ENCODE peak calls at places on chromosomes 2 and 18, in seven cellular contexts. R is endothelial cell; A is esophagus squamous epithelium; F is sigmoid colon; V is lung; Y is AG09319; B is CD8-positive, alpha-beta T cell. P is an unnamed sample.

GRCh38 chr2:149084924-149085795 is 46.7 kb downstream of the LYPD6B start:
- DNase-seq in Y (no peak), F (no peak), R (no peak), V (no peak), A (no peak), B (no peak), P (no peak)

GRCh38 chr2:127158614-127159290 is 51.8 kb upstream of the BIN1 start:
- DNase-seq in A (no peak), R (no peak), F (peak), Y (no peak), B (no peak), V (no peak), P (no peak)

GRCh38 chr2:147636238-147636887 is 208.5 kb upstream of the ACVR2A start:
- DNase-seq in V (no peak), Y (peak), B (no peak), F (no peak), R (no peak), A (no peak), P (no peak)

GRCh38 chr18:69935319-69936190 is 12.1 kb downstream of the CD226 start:
- DNase-seq in R (no peak), Y (no peak), B (peak), A (no peak), V (no peak), F (no peak), P (peak)

GRCh38 chr2:3741372-3741771 is 38.0 kb downstream of the DCDC2C start:
- DNase-seq in Y (no peak), R (no peak), B (no peak), A (no peak), F (no peak), V (no peak), P (no peak)

GRCh38 chr2:146806295-146807005 is 1038.4 kb upstream of the ACVR2A start:
- DNase-seq in A (no peak), F (no peak), V (no peak), B (no peak), Y (no peak), R (no peak), P (no peak)

GRCh38 chr2:215382011-215382410 is 53.9 kb downstream of the FN1 start:
- DNase-seq in V (no peak), Y (no peak), F (no peak), B (no peak), A (no peak), R (no peak), P (no peak)

GRCh38 chr2:4976407-4976806 is 715.8 kb upstream of the SOX11 start:
- DNase-seq in F (no peak), A (no peak), V (no peak), B (no peak), Y (no peak), R (no peak), P (no peak)

GRCh38 chr2:36459725-36460137 is 104.2 kb downstream of the CRIM1 start:
- DNase-seq in Y (no peak), A (no peak), B (no peak), F (no peak), R (peak), V (peak), P (no peak)

GRCh38 chr2:128366746-128367511 is 48.3 kb upstream of the HS6ST1 start:
- DNase-seq in B (no peak), V (no peak), Y (no peak), F (peak), R (no peak), A (no peak), P (no peak)

GRCh38 chr18:34493566-34494358 is 216.3 kb upstream of the DTNA start:
- DNase-seq in B (no peak), A (no peak), V (no peak), Y (no peak), R (peak), F (peak), P (no peak)

GRCh38 chr18:57845468-57846103 is 42.5 kb upstream of the ATP8B1 start:
- DNase-seq in F (no peak), B (no peak), R (no peak), Y (no peak), A (no peak), V (no peak), P (no peak)

GRCh38 chr2:210562136-210563080 is 6.0 kb downstream of the CPS1 start:
- DNase-seq in Y (no peak), A (no peak), R (no peak), F (no peak), V (no peak), B (no peak), P (no peak)

GRCh38 chr2:35081001-35081628 is 1274.5 kb upstream of the CRIM1 start:
- DNase-seq in A (no peak), Y (no peak), R (no peak), F (no peak), V (no peak), B (no peak), P (no peak)

GRCh38 chr2:33158482-33159003 is 211.8 kb downstream of the LTBP1 start:
- DNase-seq in B (no peak), Y (no peak), A (no peak), V (no peak), R (no peak), F (no peak), P (no peak)

GRCh38 chr2:171136024-171136423 is 24.7 kb downstream of the TLK1 start:
- DNase-seq in B (no peak), A (no peak), F (no peak), Y (no peak), V (no peak), R (no peak), P (no peak)

GRCh38 chr2:31067259-31067658 is 71.0 kb downstream of the GALNT14 start:
- DNase-seq in A (no peak), R (no peak), F (no peak), Y (no peak), V (no peak), B (no peak), P (no peak)

GRCh38 chr2:188314314-188315054 is 22.8 kb downstream of the GULP1 start:
- DNase-seq in F (no peak), Y (no peak), B (no peak), V (no peak), A (no peak), R (no peak), P (no peak)

GRCh38 chr2:143460382-143460781 is 331.2 kb downstream of the ARHGAP15 start:
- DNase-seq in R (no peak), Y (no peak), F (no peak), B (no peak), A (no peak), V (no peak), P (no peak)

GRCh38 chr2:201709747-201710146 is 11.3 kb upstream of the MPP4 start:
- DNase-seq in V (no peak), Y (no peak), B (no peak), A (no peak), F (no peak), R (no peak), P (no peak)

GRCh38 chr2:219058541-219059374 is 2.0 kb downstream of the IHH start:
- DNase-seq in A (no peak), F (no peak), B (no peak), V (peak), Y (no peak), R (peak), P (no peak)

GRCh38 chr18:77250926-77251729 is 1.5 kb downstream of the GALR1 start:
- DNase-seq in R (peak), Y (no peak), B (no peak), V (no peak), F (no peak), A (no peak), P (no peak)

GRCh38 chr2:45650851-45651414 is 542 bp upstream of the PRKCE start:
- DNase-seq in B (peak), R (peak), V (peak), A (peak), F (peak), Y (peak), P (peak)
- TF ChIP-seq CTCF in B (peak), R (peak), V (peak), A (peak), F (peak), Y (peak), P (peak)

DNA sequence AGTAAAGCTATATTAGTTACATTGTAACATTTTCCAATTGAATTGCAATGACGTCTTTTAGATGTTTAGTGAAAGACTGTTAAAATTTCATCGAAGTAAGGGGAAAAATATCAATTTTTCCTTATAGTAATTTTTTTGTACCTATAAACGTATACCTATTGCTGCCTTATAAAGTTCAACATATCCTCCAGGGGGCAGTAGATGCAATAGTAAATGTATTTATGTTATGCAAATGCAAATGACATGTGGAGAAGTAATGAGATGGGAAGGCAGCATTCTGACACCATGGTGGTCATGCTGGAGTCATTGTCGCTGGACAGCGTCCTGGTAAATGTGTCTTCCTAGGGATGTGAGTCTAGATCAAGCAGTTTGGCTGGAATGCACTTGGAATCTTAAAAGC is 38.7 kb downstream of the MSTN start:
- DNase-seq in A (no peak), F (no peak), V (no peak), R (peak), Y (no peak), B (no peak), P (no peak)
- TF ChIP-seq CTCF in A (peak), F (no peak), V (no peak), R (peak), Y (peak), B (peak), P (peak)

DNA sequence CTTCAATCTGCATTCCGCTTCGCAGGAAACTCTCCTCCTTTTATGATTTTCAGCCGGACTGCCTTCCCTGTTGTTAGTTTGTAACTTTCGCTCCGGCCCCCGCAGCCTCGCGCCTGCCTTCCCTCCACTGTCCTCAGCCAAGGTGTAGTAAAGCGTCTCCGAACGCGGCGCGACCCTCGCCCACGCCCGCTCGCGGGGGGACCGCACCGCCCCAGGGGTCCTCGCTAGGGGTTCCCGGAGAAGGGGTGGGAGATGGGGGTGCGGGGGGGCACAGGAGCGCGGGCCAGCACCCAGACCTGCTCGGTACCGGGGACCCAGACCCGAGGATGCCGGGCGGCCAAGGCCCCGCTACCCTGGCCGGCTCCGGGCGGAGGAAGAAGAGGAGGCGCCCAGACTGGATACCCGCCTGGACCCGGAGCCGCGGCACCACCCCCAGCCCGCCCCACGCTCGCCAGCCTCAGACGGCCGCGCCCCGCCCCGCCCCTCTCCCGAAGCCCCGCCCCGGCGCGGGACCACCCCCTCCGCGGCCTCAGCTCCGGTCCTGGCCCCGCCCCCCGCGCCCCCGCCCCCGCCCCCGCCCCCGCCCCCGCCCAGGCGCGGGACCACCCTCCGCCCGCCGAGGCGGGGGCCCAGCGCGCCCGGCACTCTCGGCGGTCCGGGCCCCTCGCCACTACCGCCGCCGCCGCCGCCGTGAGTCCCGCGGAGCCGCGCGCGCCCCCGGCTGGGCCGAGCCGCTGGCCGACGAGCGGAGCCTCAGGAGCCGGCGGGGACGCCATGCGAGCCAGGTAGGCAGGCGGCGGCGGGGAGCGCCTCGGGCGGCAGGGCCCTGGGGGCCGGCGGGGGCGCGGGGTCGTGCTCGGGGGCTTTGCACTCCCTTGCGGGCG is at the start of gene SH3BP4:
- DNase-seq in A (no peak), F (peak), B (no peak), V (peak), R (peak), Y (peak), P (no peak)
- TF ChIP-seq CTCF in A (no peak), F (no peak), B (no peak), V (no peak), R (no peak), Y (no peak), P (no peak)

GRCh38 chr2:230202430-230203109 is 17.2 kb downstream of the SP110 start:
- DNase-seq in B (no peak), F (no peak), Y (no peak), A (no peak), V (no peak), R (no peak), P (no peak)
- TF ChIP-seq CTCF in B (no peak), F (no peak), Y (no peak), A (no peak), V (no peak), R (no peak), P (no peak)

DNA sequence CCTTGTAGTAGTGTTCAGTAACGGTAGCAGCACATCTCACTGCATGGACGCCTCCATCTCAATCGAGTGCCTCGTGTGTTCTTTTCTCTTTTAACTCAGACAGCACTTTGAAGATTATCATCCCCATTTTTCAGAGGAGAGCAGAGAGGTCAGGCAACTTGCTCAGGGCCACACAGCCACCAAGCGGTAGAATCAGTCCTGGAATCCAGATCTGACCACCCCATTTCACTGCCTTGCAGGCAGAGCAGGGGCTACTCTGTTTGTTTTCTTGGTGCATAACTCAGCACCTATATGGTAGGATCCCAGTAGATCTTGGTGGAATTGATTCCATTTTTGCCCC is 129.5 kb downstream of the SMAD7 start:
- DNase-seq in V (no peak), R (no peak), B (peak), Y (no peak), F (peak), A (no peak), P (no peak)
- TF ChIP-seq CTCF in V (no peak), R (no peak), B (no peak), Y (no peak), F (no peak), A (no peak), P (no peak)

DNA sequence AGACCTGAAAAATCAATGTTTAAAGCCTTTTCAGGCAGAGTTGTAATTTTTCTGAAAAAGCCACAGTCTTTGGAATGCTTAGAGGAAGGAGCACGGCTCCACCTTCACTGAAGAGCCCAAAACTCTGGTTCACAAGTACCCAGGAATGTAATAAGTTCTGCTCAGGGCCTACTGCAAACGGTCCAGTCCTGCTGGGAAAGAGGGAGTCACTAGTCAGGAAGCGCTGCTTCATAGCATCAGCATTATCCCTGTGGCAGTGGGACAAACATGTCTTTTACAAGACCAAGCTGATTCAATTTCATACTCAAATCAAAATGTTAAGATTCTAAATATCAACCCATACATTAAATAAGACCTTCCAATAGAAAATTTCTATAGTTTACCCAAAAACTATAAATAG is 152.9 kb upstream of the PGAP1 start:
- DNase-seq in Y (no peak), V (no peak), F (no peak), R (no peak), A (no peak), B (no peak), P (no peak)
- TF ChIP-seq CTCF in Y (no peak), V (no peak), F (no peak), R (no peak), A (no peak), B (no peak), P (no peak)

GRCh38 chr2:234344041-234344440 is 152.8 kb downstream of the ARL4C start:
- DNase-seq in Y (no peak), B (no peak), R (no peak), F (no peak), V (no peak), A (no peak), P (no peak)

GRCh38 chr2:234343297-234343696 is 153.6 kb downstream of the ARL4C start:
- DNase-seq in F (no peak), V (no peak), A (no peak), R (no peak), Y (no peak), B (no peak), P (no peak)

GRCh38 chr2:234352270-234352669 is 144.6 kb downstream of the ARL4C start:
- DNase-seq in V (no peak), A (no peak), F (no peak), Y (no peak), B (no peak), R (no peak), P (no peak)

DNA sequence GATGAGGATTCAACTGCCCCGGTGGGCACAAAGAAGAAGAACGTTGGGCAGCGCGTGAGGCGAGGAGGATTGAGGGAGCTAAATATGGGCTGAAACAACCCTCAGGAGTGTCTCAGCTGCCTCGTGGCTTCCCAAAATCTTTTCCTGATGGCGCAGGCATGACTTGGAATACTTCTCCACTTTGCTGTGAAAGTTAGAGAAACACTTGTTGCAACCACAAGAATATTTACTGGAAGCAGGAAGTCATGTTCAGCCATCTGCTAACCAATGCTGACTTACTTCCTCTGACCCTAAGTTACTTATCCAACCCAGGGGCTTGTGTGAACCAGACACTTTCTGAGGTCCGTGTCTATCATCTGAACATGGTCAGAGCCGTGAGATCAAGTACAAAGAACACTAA is 148.8 kb downstream of the ARL4C start:
- DNase-seq in R (no peak), F (no peak), B (no peak), A (no peak), Y (no peak), V (no peak), P (no peak)
- TF ChIP-seq CTCF in R (no peak), F (no peak), B (no peak), A (no peak), Y (no peak), V (no peak), P (no peak)

GRCh38 chr18:2337552-2338141 is 233.7 kb downstream of the METTL4 start:
- DNase-seq in A (no peak), B (peak), Y (no peak), R (peak), V (no peak), F (no peak), P (peak)
- TF ChIP-seq CTCF in A (peak), B (peak), Y (peak), R (peak), V (no peak), F (no peak), P (peak)

GRCh38 chr2:59449264-59449663 is 1104.2 kb downstream of the BCL11A start:
- DNase-seq in R (no peak), B (no peak), F (no peak), Y (no peak), A (no peak), V (no peak), P (no peak)
- TF ChIP-seq CTCF in R (no peak), B (no peak), F (no peak), Y (no peak), A (no peak), V (no peak), P (no peak)